ENCODE peak calls at places on chromosomes 4 and X, in ten cellular contexts. X, F, Y, I, R, E, C, G, N and S are unnamed samples.

GRCh38 chr4:168874083-168874482 is 136.0 kb downstream of the CBR4 start:
- DNase-seq in X (no peak), F (no peak), Y (no peak), I (no peak), R (no peak), E (no peak), C (no peak), G (no peak), N (no peak), S (no peak)

GRCh38 chr4:109406337-109406931 is 27.2 kb upstream of the SEC24B start:
- DNase-seq in X (peak; percentile 45), F (no peak), Y (peak; percentile 68), I (peak; percentile 36), R (no peak), E (no peak), C (no peak), G (no peak), N (peak; percentile 42), S (peak; percentile 67)

GRCh38 chr4:3285558-3286334 is 7.1 kb upstream of the RGS12 start:
- DNase-seq in X (peak; percentile 75), F (no peak), Y (no peak), I (peak; percentile 32), R (peak; percentile 32), E (peak; percentile 76), C (no peak), G (peak; percentile 49), N (no peak), S (peak; percentile 79)

GRCh38 chrX:131298846-131299245 is 9.7 kb upstream of the IGSF1 start:
- DNase-seq in X (no peak), F (no peak), Y (no peak), I (no peak), R (no peak), E (no peak), C (no peak), G (no peak), N (no peak), S (no peak)

GRCh38 chr4:98657531-98658286 is 702 bp downstream of the TSPAN5 start:
- DNase-seq in X (peak; percentile 87), F (peak; percentile 13), Y (peak; percentile 47), I (no peak), R (no peak), E (no peak), C (peak; percentile 27), G (no peak), N (peak; percentile 44), S (peak; percentile 86)

GRCh38 chrX:69388526-69388925 is 115.6 kb upstream of the NALF2 start:
- DNase-seq in X (no peak), F (no peak), Y (no peak), I (no peak), R (no peak), E (no peak), C (no peak), G (no peak), N (no peak), S (no peak)

GRCh38 chr4:185470503-185471195 is 884 bp downstream of the CCDC110 start:
- DNase-seq in X (peak; percentile 14), F (peak; percentile 46), Y (peak; percentile 61), I (no peak), R (peak; percentile 76), E (peak; percentile 79), C (peak; percentile 38), G (peak; percentile 84), N (peak; percentile 11), S (peak; percentile 15)

GRCh38 chr4:127410201-127410600 is 222.6 kb upstream of the INTU start:
- DNase-seq in X (no peak), F (no peak), Y (no peak), I (peak; percentile 13), R (no peak), E (no peak), C (no peak), G (peak; percentile 72), N (no peak), S (no peak)

GRCh38 chr4:99949999-99950912 is at the start of gene H2AZ1:
- DNase-seq in X (peak; percentile 99), F (peak; percentile 98), Y (peak; percentile 98), I (peak; percentile 99), R (peak; percentile 99), E (peak; percentile 99), C (peak; percentile 99), G (peak; percentile 99), N (peak; percentile 97), S (peak; percentile 99)

GRCh38 chr4:81207793-81208192 is 7.2 kb downstream of the PRKG2 start:
- DNase-seq in X (peak; percentile 61), F (no peak), Y (no peak), I (peak; percentile 65), R (no peak), E (no peak), C (no peak), G (no peak), N (no peak), S (peak; percentile 75)

GRCh38 chrX:108415891-108416290 is 22.3 kb downstream of the COL4A6 start:
- DNase-seq in X (no peak), F (no peak), Y (no peak), I (peak; percentile 4), R (no peak), E (no peak), C (no peak), G (no peak), N (no peak), S (no peak)

GRCh38 chr4:140806175-140806574 is 50.0 kb upstream of the TBC1D9 start:
- DNase-seq in X (no peak), F (no peak), Y (no peak), I (no peak), R (no peak), E (no peak), C (no peak), G (no peak), N (no peak), S (no peak)

GRCh38 chr4:103008875-103009729 is 10.4 kb downstream of the SLC9B1 start:
- DNase-seq in X (peak; percentile 57), F (no peak), Y (peak; percentile 88), I (peak; percentile 57), R (no peak), E (no peak), C (peak; percentile 22), G (no peak), N (no peak), S (peak; percentile 71)

GRCh38 chr4:5998333-5998936 is 19.8 kb downstream of the C4orf50 start:
- DNase-seq in X (peak; percentile 57), F (no peak), Y (peak; percentile 70), I (peak; percentile 30), R (peak; percentile 66), E (no peak), C (peak; percentile 78), G (no peak), N (peak; percentile 74), S (peak; percentile 87)

GRCh38 chr4:7324651-7325121 is 110.0 kb downstream of the PSAPL1 start:
- DNase-seq in X (no peak), F (no peak), Y (no peak), I (no peak), R (no peak), E (peak; percentile 35), C (peak; percentile 66), G (peak; percentile 67), N (no peak), S (no peak)

GRCh38 chr4:141807073-141807472 is 170.7 kb downstream of the IL15 start:
- DNase-seq in X (peak; percentile 76), F (no peak), Y (no peak), I (no peak), R (no peak), E (no peak), C (no peak), G (no peak), N (no peak), S (peak; percentile 29)

GRCh38 chr4:70182517-70183167 is 12.9 kb upstream of the ODAM start:
- DNase-seq in X (no peak), F (no peak), Y (no peak), I (no peak), R (no peak), E (no peak), C (no peak), G (no peak), N (no peak), S (no peak)

GRCh38 chrX:137982791-137983190 is 416.9 kb downstream of the ZIC3 start:
- DNase-seq in X (no peak), F (no peak), Y (no peak), I (no peak), R (no peak), E (no peak), C (no peak), G (no peak), N (no peak), S (no peak)

GRCh38 chr4:132063829-132064228 is 1085.3 kb upstream of the PCDH10 start:
- DNase-seq in X (no peak), F (no peak), Y (no peak), I (no peak), R (no peak), E (no peak), C (peak; percentile 72), G (no peak), N (no peak), S (no peak)

GRCh38 chrX:9855536-9856320 is 69.5 kb downstream of the SHROOM2 start:
- DNase-seq in X (no peak), F (no peak), Y (no peak), I (no peak), R (no peak), E (no peak), C (no peak), G (no peak), N (no peak), S (no peak)

GRCh38 chrX:153882086-153882498 is 3.9 kb downstream of the L1CAM start:
- DNase-seq in X (peak; percentile 75), F (no peak), Y (no peak), I (no peak), R (no peak), E (no peak), C (peak; percentile 74), G (no peak), N (peak; percentile 65), S (no peak)